ENCODE peak calls at places on chromosomes 11 and 22, in seven cellular contexts. S, O, U, H, P, N and R are unnamed samples.

GRCh38 chr22:32411829-32412592 is at the start of gene RTCB:
- DNase-seq in S (peak; percentile 95), O (peak; percentile 74), U (peak; percentile 94), H (peak; percentile 80), P (peak; percentile 96), N (peak; percentile 77), R (peak; percentile 80)

GRCh38 chr11:62831520-62832345 is at the start of gene STX5:
- DNase-seq in S (peak; percentile 100), O (peak; percentile 91), U (peak; percentile 99), H (peak; percentile 99), P (peak; percentile 100), N (peak; percentile 97), R (peak; percentile 98)

GRCh38 chr11:10305964-10306918 is 1.4 kb downstream of the ADM start:
- DNase-seq in S (peak; percentile 49), O (no peak), U (peak; percentile 61), H (no peak), P (no peak), N (no peak), R (no peak)

GRCh38 chr11:133896642-133897330 is 51.5 kb upstream of the SPATA19 start:
- DNase-seq in S (no peak), O (no peak), U (no peak), H (no peak), P (peak; percentile 49), N (no peak), R (no peak)

GRCh38 chr11:19577849-19578619 is 134.6 kb upstream of the NAV2 start:
- DNase-seq in S (peak; percentile 67), O (no peak), U (no peak), H (peak; percentile 47), P (no peak), N (no peak), R (peak; percentile 82)

GRCh38 chr11:104370478-104370877 is 206.5 kb upstream of the PDGFD start:
- DNase-seq in S (no peak), O (no peak), U (no peak), H (no peak), P (no peak), N (no peak), R (no peak)

GRCh38 chr11:80330302-80330701 is 889.5 kb upstream of the TENM4 start:
- DNase-seq in S (no peak), O (no peak), U (no peak), H (no peak), P (no peak), N (no peak), R (no peak)

GRCh38 chr11:71131861-71132260 is 120.5 kb downstream of the SHANK2 start:
- DNase-seq in S (no peak), O (no peak), U (peak; percentile 82), H (no peak), P (no peak), N (no peak), R (no peak)

GRCh38 chr22:29079218-29079901 is 6.5 kb downstream of the KREMEN1 start:
- DNase-seq in S (peak; percentile 27), O (no peak), U (no peak), H (no peak), P (no peak), N (no peak), R (no peak)

GRCh38 chr11:29432719-29433325 is 584.0 kb downstream of the KCNA4 start:
- DNase-seq in S (peak; percentile 43), O (peak; percentile 11), U (no peak), H (no peak), P (no peak), N (peak; percentile 6), R (no peak)

GRCh38 chr11:2463766-2464277 is 19.0 kb downstream of the KCNQ1 start:
- DNase-seq in S (no peak), O (no peak), U (no peak), H (no peak), P (peak; percentile 82), N (no peak), R (no peak)